ENCODE peak calls at places on chromosomes 16 and 17, in four cellular contexts. R, V, D and B are unnamed samples. For H3K27me3, the result is how much of the 10 kb centered on the place peaks cover.

GRCh38 chr16:53695070-53695469 is 8.6 kb downstream of the RPGRIP1L start:
- DNase-seq in R (peak), V (no peak), D (no peak), B (peak)

GRCh38 chr17:65243838-65244237 is 106.7 kb downstream of the RGS9 start:
- DNase-seq in R (peak), V (peak), D (peak), B (peak)

GRCh38 chr17:1005361-1005946 is 8.5 kb downstream of the TIMM22 start:
- DNase-seq in R (peak), V (peak), D (peak), B (peak)

GRCh38 chr17:28031174-28031573 is 11.3 kb upstream of the NLK start:
- DNase-seq in R (no peak), V (no peak), D (no peak), B (no peak)

GRCh38 chr16:85484337-85485295 is 128.5 kb upstream of the GSE1 start:
- DNase-seq in R (no peak), V (no peak), D (no peak), B (no peak)

GRCh38 chr16:76963614-76964315 is 227.2 kb upstream of the MON1B start:
- DNase-seq in R (no peak), V (no peak), D (no peak), B (no peak)

GRCh38 chr17:3695723-3696411 is at the start of gene P2RX5:
- DNase-seq in R (peak), V (no peak), D (peak), B (peak)

GRCh38 chr17:27244481-27245223 is 49.3 kb upstream of the WSB1 start:
- DNase-seq in R (peak), V (peak), D (peak), B (peak)

GRCh38 chr17:41678907-41679739 is 9.6 kb upstream of the EIF1 start:
- DNase-seq in R (peak), V (peak), D (peak), B (peak)

GRCh38 chr16:48501516-48502377 is 108.2 kb downstream of the N4BP1 start:
- DNase-seq in R (peak), V (peak), D (no peak), B (peak)

GRCh38 chr16:71840052-71840451 is 5.7 kb upstream of the ATXN1L start:
- DNase-seq in R (peak), V (no peak), D (no peak), B (no peak)

GRCh38 chr16:79156761-79157160 is 443.8 kb downstream of the MAF start:
- DNase-seq in R (no peak), V (no peak), D (no peak), B (no peak)

GRCh38 chr17:47837401-47838039 is 3.6 kb downstream of the SCRN2 start:
- DNase-seq in R (peak), V (no peak), D (no peak), B (peak)

GRCh38 chr17:81018044-81018802 is 16.7 kb upstream of the BAIAP2 start:
- DNase-seq in R (peak), V (no peak), D (peak), B (peak)

GRCh38 chr16:88875703-88876234 is 9.3 kb upstream of the PABPN1L start:
- DNase-seq in R (no peak), V (no peak), D (no peak), B (no peak)

GRCh38 chr17:32222621-32223020 is 43.0 kb upstream of the RHBDL3 start:
- DNase-seq in R (peak), V (no peak), D (no peak), B (no peak)

GRCh38 chr17:80445152-80446110 is 30.5 kb downstream of the ENDOV start:
- DNase-seq in R (no peak), V (no peak), D (no peak), B (no peak)

GRCh38 chr16:10219742-10220141 is 37.5 kb upstream of the GRIN2A start:
- DNase-seq in R (no peak), V (no peak), D (no peak), B (no peak)

GRCh38 chr17:72691601-72692000 is 400.9 kb downstream of the SLC39A11 start:
- DNase-seq in R (peak), V (no peak), D (no peak), B (peak)

GRCh38 chr16:75029854-75030253 is 31.0 kb downstream of the ZNRF1 start:
- DNase-seq in R (peak), V (no peak), D (no peak), B (peak)

GRCh38 chr17:10077561-10078299 is 120.7 kb downstream of the GAS7 start:
- DNase-seq in R (no peak), V (no peak), D (no peak), B (no peak)

DNA sequence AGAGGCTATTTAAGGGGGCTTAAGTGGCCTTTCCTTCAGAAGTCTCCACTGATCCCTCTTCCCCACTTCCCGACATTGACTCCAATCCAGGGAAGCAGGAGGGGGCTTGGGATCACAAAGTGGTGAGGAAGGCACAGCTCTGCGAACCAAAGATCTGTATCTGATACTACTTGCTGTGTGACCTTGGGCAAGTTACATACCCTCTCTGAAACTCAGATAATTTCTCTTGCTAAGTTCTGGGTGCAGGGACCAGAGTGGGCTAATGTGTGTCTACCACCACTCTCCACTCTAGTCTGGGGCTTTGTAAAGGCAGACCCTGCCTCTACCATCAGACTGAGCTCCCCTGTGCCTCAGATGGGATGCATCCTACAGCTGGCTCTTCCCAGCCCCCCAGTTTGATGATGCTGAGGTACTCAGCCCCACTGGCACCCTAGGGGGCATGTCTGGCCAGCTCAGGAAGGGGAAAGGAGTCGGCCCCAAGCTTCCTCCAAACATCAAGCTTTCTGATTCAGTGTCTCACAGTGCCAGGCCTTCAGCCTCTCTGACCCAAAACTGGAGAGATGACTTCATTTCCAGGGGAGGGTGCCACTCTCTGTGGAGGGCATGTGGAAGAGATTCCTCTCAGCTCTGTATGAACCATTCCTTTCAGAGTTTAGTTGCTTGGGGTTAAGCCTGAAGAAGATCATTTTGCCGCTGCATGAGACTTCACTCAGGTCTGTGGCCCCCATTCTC is 10.9 kb downstream of the DLX4 start:
- DNase-seq in R (no peak), V (no peak), D (no peak), B (no peak)
- H3K27me3 ChIP-seq in R (under half), V (under half), D (under half), B (half or more)

DNA sequence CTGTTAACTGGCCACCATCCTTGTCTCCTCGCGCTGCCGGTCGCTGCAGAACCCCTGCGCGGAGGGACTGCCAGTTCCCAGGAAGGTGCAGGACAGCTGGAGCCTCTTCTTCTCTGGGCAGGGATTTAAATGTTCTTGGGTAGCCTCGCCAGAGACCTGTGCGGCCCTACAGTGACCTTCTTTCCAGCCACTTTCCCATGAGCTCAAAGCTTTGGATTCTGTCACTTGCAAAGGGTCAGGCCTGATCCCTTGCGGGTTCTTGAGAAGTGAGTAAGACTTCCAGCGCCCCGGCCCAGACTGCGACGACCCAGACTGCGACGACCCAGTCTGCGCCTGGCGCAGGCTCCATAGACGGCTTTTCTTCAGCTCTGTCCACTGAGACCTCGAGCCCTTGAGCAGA is 1.4 kb upstream of the SLFN5 start:
- DNase-seq in R (no peak), V (no peak), D (no peak), B (no peak)
- H3K4me3 ChIP-seq in R (no peak), V (peak), D (no peak), B (no peak)

DNA sequence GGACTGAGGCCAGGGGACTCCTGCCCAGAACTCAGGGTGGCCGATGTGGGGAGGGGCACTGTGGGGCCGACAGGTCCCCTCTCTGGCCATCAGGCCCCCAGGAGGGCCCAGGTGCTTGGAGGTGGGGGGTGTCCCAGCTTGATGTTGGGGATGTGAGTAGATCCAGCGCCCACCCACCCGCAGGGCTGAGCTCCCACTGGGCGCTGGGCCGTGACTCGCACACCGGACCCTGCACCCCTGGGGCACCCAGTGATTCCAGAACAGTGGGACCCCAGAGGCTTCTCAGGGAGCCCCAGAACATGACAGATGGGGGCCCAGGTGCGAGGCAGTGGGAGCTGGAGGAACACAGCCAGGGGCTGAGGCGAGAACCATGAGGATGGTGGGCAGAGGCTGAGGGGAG is 1.5 kb upstream of the SSTR5 start:
- DNase-seq in R (no peak), V (no peak), D (no peak), B (no peak)
- H3K27me3 ChIP-seq in R (under half), V (under half), D (under half), B (under half)

GRCh38 chr17:7253082-7253481 is 1.1 kb downstream of the ELP5 start:
- DNase-seq in R (no peak), V (no peak), D (no peak), B (no peak)
- H3K4me3 ChIP-seq in R (peak), V (peak), D (peak), B (peak)

GRCh38 chr17:74351552-74352210 is 10.0 kb downstream of the BTBD17 start:
- DNase-seq in R (no peak), V (no peak), D (no peak), B (no peak)

GRCh38 chr17:74347646-74348045 is 14.0 kb downstream of the BTBD17 start:
- DNase-seq in R (no peak), V (no peak), D (no peak), B (no peak)

GRCh38 chr17:74345433-74346241 is 16.0 kb downstream of the BTBD17 start:
- DNase-seq in R (peak), V (no peak), D (peak), B (no peak)

GRCh38 chr17:74350486-74350885 is 11.2 kb downstream of the BTBD17 start:
- DNase-seq in R (no peak), V (no peak), D (no peak), B (no peak)

GRCh38 chr17:74349120-74349519 is 12.5 kb downstream of the BTBD17 start:
- DNase-seq in R (no peak), V (no peak), D (no peak), B (no peak)
- H3K27me3 ChIP-seq in R (under half), V (under half), D (under half), B (under half)

GRCh38 chr16:50289950-50290764 is 23.8 kb downstream of the ADCY7 start:
- DNase-seq in R (no peak), V (no peak), D (no peak), B (no peak)
- H3K4me3 ChIP-seq in R (no peak), V (no peak), D (no peak), B (no peak)

DNA sequence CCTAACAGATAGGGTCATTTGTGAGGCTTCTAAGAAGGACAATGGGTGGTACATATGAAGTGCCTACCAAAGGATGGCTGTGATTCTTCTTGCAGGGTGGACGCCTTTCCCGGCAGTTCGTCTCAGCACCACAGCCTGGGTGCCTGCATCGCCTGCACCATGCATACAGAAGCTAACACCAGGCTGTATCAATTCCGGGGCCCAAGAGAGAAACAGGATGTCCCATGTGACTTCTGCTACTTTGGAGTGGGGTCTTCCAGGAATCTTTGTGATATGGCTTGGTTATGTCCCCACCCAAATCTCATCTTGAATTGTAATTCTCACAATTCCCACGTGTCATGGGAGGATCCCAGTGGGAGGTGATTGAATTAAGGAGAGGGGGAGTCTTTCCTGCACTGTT is 251.6 kb upstream of the TNRC6C start:
- DNase-seq in R (no peak), V (no peak), D (no peak), B (no peak)
- H3K27me3 ChIP-seq in R (under half), V (under half), D (under half), B (under half)

DNA sequence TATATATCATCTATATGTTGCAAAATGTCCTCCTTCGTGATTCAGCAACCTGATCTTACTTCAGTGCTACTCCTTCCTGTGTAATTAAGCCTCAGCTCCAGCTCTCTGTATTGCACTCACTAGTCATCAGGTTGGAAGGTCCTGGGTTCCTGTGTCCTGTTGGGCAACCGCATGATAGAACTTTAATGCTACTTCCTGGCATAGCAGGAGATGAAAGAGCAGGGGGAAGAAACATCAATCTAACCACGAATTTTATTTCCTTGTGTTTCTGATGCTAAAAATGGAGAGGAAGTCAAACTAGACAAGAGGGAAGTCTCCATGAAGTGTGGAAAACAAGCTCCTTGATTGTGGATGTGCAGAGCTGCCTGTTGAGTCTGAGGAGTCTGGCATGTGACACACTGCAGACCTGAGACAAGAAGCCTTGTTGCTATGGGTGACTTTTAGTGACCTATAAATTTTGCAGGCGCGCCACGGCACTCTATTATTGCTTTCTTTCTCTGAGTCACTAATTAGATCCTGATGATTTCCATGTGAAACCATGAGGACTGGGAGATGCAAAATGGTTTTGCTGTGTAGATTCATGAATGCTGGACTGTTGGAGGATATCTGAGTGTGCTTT is 25.6 kb downstream of the IGSF6 start:
- DNase-seq in R (peak), V (no peak), D (peak), B (peak)
- H3K4me3 ChIP-seq in R (no peak), V (no peak), D (no peak), B (no peak)